ENCODE peak calls at places on chromosome 12, in six cellular contexts. One of them, this sample, is unnamed.

GRCh38 chr12:124568431-124569374 is 1.3 kb upstream of the NCOR2 start:
- DNase-seq in fibroblast of lung: peak; percentile 95
- DNase-seq in HCT116: no peak
- DNase-seq in effector memory CD4-positive, alpha-beta T cell: no peak
- DNase-seq in adrenal gland: peak; percentile 75
- DNase-seq in body of pancreas: peak; percentile 35
- DNase-seq in this sample: peak; percentile 91

GRCh38 chr12:109573914-109574244 is 285 bp downstream of the MVK start:
- DNase-seq in effector memory CD4-positive, alpha-beta T cell: no peak
- DNase-seq in body of pancreas: no peak
- DNase-seq in fibroblast of lung: no peak
- DNase-seq in adrenal gland: no peak
- DNase-seq in HCT116: no peak
- DNase-seq in this sample: no peak

GRCh38 chr12:96396914-96397313 is 3.3 kb downstream of the CDK17 start:
- DNase-seq in HCT116: no peak
- DNase-seq in adrenal gland: no peak
- DNase-seq in body of pancreas: no peak
- DNase-seq in effector memory CD4-positive, alpha-beta T cell: no peak
- DNase-seq in fibroblast of lung: no peak
- DNase-seq in this sample: no peak

GRCh38 chr12:127400231-127400630 is 866.7 kb upstream of the TMEM132C start:
- DNase-seq in adrenal gland: no peak
- DNase-seq in fibroblast of lung: peak; percentile 36
- DNase-seq in HCT116: no peak
- DNase-seq in effector memory CD4-positive, alpha-beta T cell: no peak
- DNase-seq in body of pancreas: no peak
- DNase-seq in this sample: no peak

GRCh38 chr12:27966870-27967269 is 5.7 kb downstream of the PTHLH start:
- DNase-seq in body of pancreas: no peak
- DNase-seq in HCT116: peak; percentile 82
- DNase-seq in fibroblast of lung: peak; percentile 98
- DNase-seq in adrenal gland: no peak
- DNase-seq in effector memory CD4-positive, alpha-beta T cell: no peak
- DNase-seq in this sample: no peak

GRCh38 chr12:25423355-25423754 is 129.7 kb downstream of the LMNTD1 start:
- DNase-seq in fibroblast of lung: peak; percentile 51
- DNase-seq in adrenal gland: no peak
- DNase-seq in effector memory CD4-positive, alpha-beta T cell: no peak
- DNase-seq in body of pancreas: peak; percentile 20
- DNase-seq in HCT116: no peak
- DNase-seq in this sample: no peak

GRCh38 chr12:49895773-49896172 is 7.9 kb downstream of the FAIM2 start:
- DNase-seq in body of pancreas: no peak
- DNase-seq in fibroblast of lung: no peak
- DNase-seq in HCT116: no peak
- DNase-seq in effector memory CD4-positive, alpha-beta T cell: no peak
- DNase-seq in adrenal gland: no peak
- DNase-seq in this sample: peak; percentile 35

GRCh38 chr12:118271199-118271598 is 101.5 kb downstream of the TAOK3 start:
- DNase-seq in body of pancreas: no peak
- DNase-seq in fibroblast of lung: no peak
- DNase-seq in effector memory CD4-positive, alpha-beta T cell: no peak
- DNase-seq in HCT116: no peak
- DNase-seq in adrenal gland: no peak
- DNase-seq in this sample: no peak

GRCh38 chr12:47887529-47887928 is 17.3 kb downstream of the VDR start:
- DNase-seq in effector memory CD4-positive, alpha-beta T cell: no peak
- DNase-seq in HCT116: no peak
- DNase-seq in body of pancreas: no peak
- DNase-seq in fibroblast of lung: no peak
- DNase-seq in adrenal gland: no peak
- DNase-seq in this sample: no peak

GRCh38 chr12:120095356-120096135 is 21.0 kb downstream of the RAB35 start:
- DNase-seq in adrenal gland: no peak
- DNase-seq in fibroblast of lung: no peak
- DNase-seq in body of pancreas: no peak
- DNase-seq in HCT116: no peak
- DNase-seq in effector memory CD4-positive, alpha-beta T cell: no peak
- DNase-seq in this sample: no peak
- H3K27ac ChIP-seq in adrenal gland: no peak overlapping the region
- H3K27ac ChIP-seq in fibroblast of lung: no peak overlapping the region
- H3K27ac ChIP-seq in body of pancreas: no peak overlapping the region
- H3K27ac ChIP-seq in HCT116: no peak overlapping the region
- H3K27ac ChIP-seq in effector memory CD4-positive, alpha-beta T cell: no peak overlapping the region
- H3K27ac ChIP-seq in this sample: no peak overlapping the region

DNA sequence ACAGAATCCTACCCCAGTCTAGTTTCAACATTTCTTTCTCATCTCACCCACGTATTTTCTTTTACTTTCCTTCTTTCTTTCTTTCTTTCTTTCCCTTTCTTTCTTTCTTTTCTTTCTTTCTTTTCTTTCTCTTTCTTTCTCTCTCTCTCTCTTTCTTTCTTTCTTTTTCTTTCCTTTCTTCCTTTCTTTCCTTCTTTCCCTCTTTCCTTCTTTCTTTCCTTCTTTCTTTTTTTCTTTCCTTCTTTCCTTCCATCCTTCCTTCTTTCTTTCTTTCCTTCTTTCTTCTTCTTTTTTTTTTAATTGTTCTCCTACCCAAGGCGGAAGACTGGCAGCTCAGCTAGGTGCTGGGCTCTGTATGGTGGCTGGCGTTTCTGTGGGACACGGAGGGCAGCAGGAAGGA is 55.0 kb downstream of the GLT1D1 start:
- DNase-seq in body of pancreas: no peak
- DNase-seq in fibroblast of lung: no peak
- DNase-seq in adrenal gland: no peak
- DNase-seq in effector memory CD4-positive, alpha-beta T cell: no peak
- DNase-seq in HCT116: no peak
- DNase-seq in this sample: no peak
- H3K4me1 ChIP-seq in body of pancreas: peaks cover 13% of the 10 kb centered on the region
- H3K4me1 ChIP-seq in fibroblast of lung: no peaks in the 10 kb centered on the region
- H3K4me1 ChIP-seq in adrenal gland: no peaks in the 10 kb centered on the region
- H3K4me1 ChIP-seq in effector memory CD4-positive, alpha-beta T cell: no peaks in the 10 kb centered on the region
- H3K4me1 ChIP-seq in HCT116: no peaks in the 10 kb centered on the region
- H3K4me1 ChIP-seq in this sample: no peaks in the 10 kb centered on the region

DNA sequence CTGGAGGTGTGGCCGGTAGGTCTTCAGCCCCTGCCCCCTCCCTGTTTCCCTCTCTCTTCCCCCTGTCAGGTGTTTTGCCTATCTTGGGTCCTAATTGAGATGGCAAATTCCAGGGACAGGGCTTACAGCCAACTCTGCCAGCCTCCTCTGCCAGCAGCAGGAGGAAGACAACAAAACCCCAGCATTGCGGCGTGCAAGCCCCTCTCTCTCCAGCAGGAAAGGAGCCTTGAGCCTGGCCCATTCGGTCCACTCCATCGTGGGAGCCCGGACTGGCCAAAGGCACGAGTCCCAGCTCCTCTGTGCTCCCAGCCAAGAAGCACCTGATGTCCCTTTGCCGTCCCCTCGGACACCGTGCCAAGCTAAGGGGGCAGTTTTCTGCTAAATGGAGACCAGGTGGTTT is 56.9 kb upstream of the LHX5 start:
- DNase-seq in body of pancreas: no peak
- DNase-seq in fibroblast of lung: no peak
- DNase-seq in adrenal gland: no peak
- DNase-seq in HCT116: no peak
- DNase-seq in effector memory CD4-positive, alpha-beta T cell: no peak
- DNase-seq in this sample: no peak
- H3K27me3 ChIP-seq in body of pancreas: no peaks in the 10 kb centered on the region
- H3K27me3 ChIP-seq in fibroblast of lung: no peaks in the 10 kb centered on the region
- H3K27me3 ChIP-seq in adrenal gland: peaks cover 23% of the 10 kb centered on the region
- H3K27me3 ChIP-seq in HCT116: peaks cover 54% of the 10 kb centered on the region
- H3K27me3 ChIP-seq in effector memory CD4-positive, alpha-beta T cell: no peaks in the 10 kb centered on the region
- H3K27me3 ChIP-seq in this sample: no peaks in the 10 kb centered on the region

GRCh38 chr12:111469406-111469805 is 63.7 kb downstream of the SH2B3 start:
- DNase-seq in body of pancreas: no peak
- DNase-seq in HCT116: no peak
- DNase-seq in adrenal gland: no peak
- DNase-seq in effector memory CD4-positive, alpha-beta T cell: no peak
- DNase-seq in fibroblast of lung: peak; percentile 25
- DNase-seq in this sample: no peak
- H3K27ac ChIP-seq in body of pancreas: no peak overlapping the region
- H3K27ac ChIP-seq in HCT116: no peak overlapping the region
- H3K27ac ChIP-seq in adrenal gland: no peak overlapping the region
- H3K27ac ChIP-seq in effector memory CD4-positive, alpha-beta T cell: no peak overlapping the region
- H3K27ac ChIP-seq in fibroblast of lung: peak overlapping the region; percentile 70
- H3K27ac ChIP-seq in this sample: no peak overlapping the region